ENCODE peak calls at places on chromosomes 1 and 21, in nine cellular contexts. A, Y, B, G, U, J, W, D and C are unnamed samples.

GRCh38 chr1:31626451-31627202 is 9.1 kb downstream of the HCRTR1 start:
- DNase-seq in A (no peak), G (peak; percentile 29), D (no peak), W (no peak), U (no peak), J (no peak), Y (no peak), B (no peak), C (peak; percentile 68)

GRCh38 chr1:84720275-84720780 is 30.1 kb upstream of the SSX2IP start:
- DNase-seq in Y (no peak), A (no peak), B (no peak), U (no peak), G (no peak), W (no peak), J (no peak), D (no peak), C (no peak)

GRCh38 chr1:54558434-54559030 is 10.5 kb downstream of the ACOT11 start:
- DNase-seq in J (peak; percentile 7), Y (no peak), B (no peak), D (no peak), G (no peak), W (no peak), U (no peak), A (no peak), C (no peak)

GRCh38 chr1:42691157-42691498 is 8.9 kb downstream of the YBX1 start:
- DNase-seq in A (no peak), D (no peak), B (no peak), Y (no peak), W (no peak), U (no peak), G (no peak), J (no peak), C (no peak)

GRCh38 chr21:33825898-33826297 is 89.7 kb downstream of the ATP5PO start:
- DNase-seq in D (no peak), U (no peak), J (no peak), Y (no peak), B (no peak), W (no peak), G (peak; percentile 65), A (no peak), C (peak; percentile 75)

GRCh38 chr1:229344937-229345684 is 2.3 kb upstream of the CCSAP start:
- DNase-seq in A (no peak), J (no peak), D (no peak), W (no peak), Y (no peak), G (peak; percentile 13), B (no peak), U (no peak), C (peak; percentile 75)

GRCh38 chr1:67060811-67061218 is 6.9 kb upstream of the SLC35D1 start:
- DNase-seq in A (no peak), U (no peak), Y (no peak), J (no peak), D (no peak), G (peak; percentile 99), B (no peak), W (no peak), C (peak; percentile 98)

GRCh38 chr1:232422098-232422497 is 207.8 kb downstream of the SIPA1L2 start:
- DNase-seq in J (no peak), D (no peak), Y (no peak), W (no peak), B (no peak), U (no peak), A (no peak), G (peak; percentile 63), C (peak; percentile 45)

GRCh38 chr21:43712268-43712942 is 6.5 kb upstream of the PDXK start:
- DNase-seq in W (no peak), U (no peak), G (peak; percentile 32), A (no peak), Y (no peak), B (no peak), D (no peak), J (no peak), C (peak; percentile 81)

GRCh38 chr1:160548183-160548582 is 25.1 kb upstream of the SLAMF6 start:
- DNase-seq in Y (no peak), A (no peak), U (no peak), G (no peak), W (no peak), B (no peak), D (no peak), J (no peak), C (no peak)

GRCh38 chr1:24874611-24875225 is 55.4 kb downstream of the RUNX3 start:
- DNase-seq in W (no peak), A (no peak), G (no peak), B (no peak), J (no peak), D (no peak), Y (no peak), U (no peak), C (no peak)

GRCh38 chr1:44500181-44501021 is 95.3 kb downstream of the RNF220 start:
- DNase-seq in Y (no peak), G (no peak), U (no peak), B (no peak), D (no peak), J (no peak), W (no peak), A (no peak), C (peak; percentile 32)

GRCh38 chr1:223872308-223872878 is 26.6 kb upstream of the TP53BP2 start:
- DNase-seq in U (no peak), A (no peak), W (no peak), D (no peak), J (no peak), Y (no peak), B (no peak), G (no peak), C (peak; percentile 26)

GRCh38 chr1:209601809-209602657 is 18.5 kb downstream of the CAMK1G start:
- DNase-seq in G (peak; percentile 45), A (peak; percentile 40), U (peak; percentile 15), J (peak; percentile 50), Y (peak; percentile 57), B (no peak), D (peak; percentile 31), W (no peak), C (peak; percentile 48)

GRCh38 chr1:20660363-20661234 is 570 bp downstream of the DDOST start:
- DNase-seq in G (no peak), U (peak; percentile 43), A (no peak), J (no peak), D (no peak), Y (peak; percentile 16), B (no peak), W (no peak), C (peak; percentile 8)

GRCh38 chr1:155004352-155005075 is 1.9 kb downstream of the ZBTB7B start:
- DNase-seq in A (peak; percentile 46), Y (no peak), G (no peak), D (no peak), B (no peak), W (no peak), U (no peak), J (no peak), C (no peak)

GRCh38 chr1:21022279-21023040 is 154.2 kb downstream of the EIF4G3 start:
- DNase-seq in B (peak; percentile 32), A (no peak), D (peak; percentile 62), J (peak; percentile 89), G (peak; percentile 99), Y (peak; percentile 84), W (peak; percentile 7), U (peak; percentile 11), C (peak; percentile 99)

GRCh38 chr1:8137406-8138244 is 111.5 kb upstream of the ERRFI1 start:
- DNase-seq in Y (no peak), D (no peak), W (no peak), B (no peak), G (peak; percentile 97), U (no peak), J (no peak), A (no peak), C (peak; percentile 99)

GRCh38 chr1:196535727-196536126 is 72.5 kb downstream of the KCNT2 start:
- DNase-seq in J (peak; percentile 62), B (no peak), G (peak; percentile 39), W (no peak), Y (peak; percentile 3), U (peak; percentile 77), A (no peak), D (no peak), C (peak; percentile 38)